ENCODE peak calls at places on chromosome X, in six cellular contexts. One of them, this sample, is unnamed. For H4K20me1, the result is how much of the 10 kb centered on the place peaks cover.

GRCh38 chrX:54494970-54495813 is 842 bp downstream of the FGD1 start:
- DNase-seq in PC-9: no peak
- DNase-seq in GM23338: peak
- DNase-seq in H1: peak
- DNase-seq in fibroblast of lung: peak
- DNase-seq in IMR-90: peak
- DNase-seq in this sample: no peak

GRCh38 chrX:3046253-3046909 is 5.1 kb downstream of the ARSF start:
- DNase-seq in H1: no peak
- DNase-seq in GM23338: no peak
- DNase-seq in PC-9: peak
- DNase-seq in IMR-90: no peak
- DNase-seq in fibroblast of lung: no peak
- DNase-seq in this sample: peak

GRCh38 chrX:136065044-136065671 is 79.9 kb downstream of the SLC9A6 start:
- DNase-seq in H1: no peak
- DNase-seq in PC-9: peak
- DNase-seq in GM23338: no peak
- DNase-seq in fibroblast of lung: peak
- DNase-seq in IMR-90: peak
- DNase-seq in this sample: no peak

GRCh38 chrX:17590892-17591740 is 146.2 kb upstream of the SCML1 start:
- DNase-seq in IMR-90: peak
- DNase-seq in PC-9: peak
- DNase-seq in H1: peak
- DNase-seq in fibroblast of lung: peak
- DNase-seq in GM23338: peak
- DNase-seq in this sample: peak

GRCh38 chrX:118973389-118974087 is 880 bp upstream of the LONRF3 start:
- DNase-seq in fibroblast of lung: no peak
- DNase-seq in IMR-90: no peak
- DNase-seq in PC-9: no peak
- DNase-seq in GM23338: no peak
- DNase-seq in H1: no peak
- DNase-seq in this sample: no peak

GRCh38 chrX:56569378-56570061 is 6.1 kb downstream of the UBQLN2 start:
- DNase-seq in fibroblast of lung: no peak
- DNase-seq in H1: no peak
- DNase-seq in GM23338: no peak
- DNase-seq in IMR-90: peak
- DNase-seq in PC-9: no peak
- DNase-seq in this sample: no peak

GRCh38 chrX:108516184-108516583 is 76.5 kb downstream of the COL4A5 start:
- DNase-seq in H1: no peak
- DNase-seq in PC-9: no peak
- DNase-seq in IMR-90: peak
- DNase-seq in fibroblast of lung: peak
- DNase-seq in GM23338: no peak
- DNase-seq in this sample: no peak

GRCh38 chrX:134459683-134460004 is 321 bp upstream of the HPRT1 start:
- DNase-seq in PC-9: no peak
- DNase-seq in GM23338: no peak
- DNase-seq in fibroblast of lung: peak
- DNase-seq in IMR-90: no peak
- DNase-seq in H1: no peak
- DNase-seq in this sample: no peak

GRCh38 chrX:154358011-154358410 is 16.4 kb downstream of the FLNA start:
- DNase-seq in IMR-90: no peak
- DNase-seq in GM23338: no peak
- DNase-seq in H1: no peak
- DNase-seq in PC-9: no peak
- DNase-seq in fibroblast of lung: no peak
- DNase-seq in this sample: no peak

GRCh38 chrX:154355776-154356140 is 18.7 kb downstream of the FLNA start:
- DNase-seq in IMR-90: no peak
- DNase-seq in GM23338: no peak
- DNase-seq in PC-9: no peak
- DNase-seq in fibroblast of lung: no peak
- DNase-seq in H1: no peak
- DNase-seq in this sample: no peak

GRCh38 chrX:154357205-154357604 is 17.2 kb downstream of the FLNA start:
- DNase-seq in GM23338: no peak
- DNase-seq in fibroblast of lung: no peak
- DNase-seq in H1: no peak
- DNase-seq in PC-9: no peak
- DNase-seq in IMR-90: no peak
- DNase-seq in this sample: no peak

GRCh38 chrX:154355094-154355775 is 19.2 kb downstream of the FLNA start:
- DNase-seq in H1: no peak
- DNase-seq in fibroblast of lung: no peak
- DNase-seq in IMR-90: no peak
- DNase-seq in GM23338: no peak
- DNase-seq in PC-9: no peak
- DNase-seq in this sample: no peak

GRCh38 chrX:154356596-154356995 is 17.8 kb downstream of the FLNA start:
- DNase-seq in PC-9: no peak
- DNase-seq in IMR-90: no peak
- DNase-seq in GM23338: no peak
- DNase-seq in H1: no peak
- DNase-seq in fibroblast of lung: no peak
- DNase-seq in this sample: no peak
- H4K20me1 ChIP-seq in PC-9: under half
- H4K20me1 ChIP-seq in IMR-90: half or more
- H4K20me1 ChIP-seq in GM23338: under half
- H4K20me1 ChIP-seq in H1: under half
- H4K20me1 ChIP-seq in fibroblast of lung: under half
- H4K20me1 ChIP-seq in this sample: under half

GRCh38 chrX:78119521-78120227 is 15.6 kb downstream of the PGK1 start:
- DNase-seq in IMR-90: no peak
- DNase-seq in GM23338: peak
- DNase-seq in H1: no peak
- DNase-seq in PC-9: no peak
- DNase-seq in fibroblast of lung: no peak
- DNase-seq in this sample: no peak

GRCh38 chrX:78118628-78119027 is 14.6 kb downstream of the PGK1 start:
- DNase-seq in PC-9: no peak
- DNase-seq in H1: no peak
- DNase-seq in IMR-90: no peak
- DNase-seq in fibroblast of lung: no peak
- DNase-seq in GM23338: no peak
- DNase-seq in this sample: no peak

GRCh38 chrX:78111140-78111931 is 7.3 kb downstream of the PGK1 start:
- DNase-seq in H1: no peak
- DNase-seq in PC-9: no peak
- DNase-seq in GM23338: no peak
- DNase-seq in fibroblast of lung: no peak
- DNase-seq in IMR-90: no peak
- DNase-seq in this sample: no peak

GRCh38 chrX:78116365-78116764 is 12.3 kb downstream of the PGK1 start:
- DNase-seq in H1: no peak
- DNase-seq in IMR-90: no peak
- DNase-seq in PC-9: no peak
- DNase-seq in fibroblast of lung: no peak
- DNase-seq in GM23338: no peak
- DNase-seq in this sample: no peak
- H4K20me1 ChIP-seq in H1: under half
- H4K20me1 ChIP-seq in IMR-90: half or more
- H4K20me1 ChIP-seq in PC-9: half or more
- H4K20me1 ChIP-seq in fibroblast of lung: under half
- H4K20me1 ChIP-seq in GM23338: under half
- H4K20me1 ChIP-seq in this sample: under half

GRCh38 chrX:110156167-110156754 is 153.3 kb downstream of the TMEM164 start:
- DNase-seq in fibroblast of lung: no peak
- DNase-seq in H1: no peak
- DNase-seq in GM23338: no peak
- DNase-seq in PC-9: no peak
- DNase-seq in IMR-90: no peak
- DNase-seq in this sample: peak
- H4K20me1 ChIP-seq in fibroblast of lung: under half
- H4K20me1 ChIP-seq in H1: under half
- H4K20me1 ChIP-seq in GM23338: under half
- H4K20me1 ChIP-seq in PC-9: under half
- H4K20me1 ChIP-seq in IMR-90: under half
- H4K20me1 ChIP-seq in this sample: under half

GRCh38 chrX:123965712-123966111 is 4.2 kb downstream of the STAG2 start:
- DNase-seq in PC-9: no peak
- DNase-seq in fibroblast of lung: no peak
- DNase-seq in H1: no peak
- DNase-seq in GM23338: no peak
- DNase-seq in IMR-90: no peak
- DNase-seq in this sample: no peak
- H4K20me1 ChIP-seq in PC-9: half or more
- H4K20me1 ChIP-seq in fibroblast of lung: under half
- H4K20me1 ChIP-seq in H1: under half
- H4K20me1 ChIP-seq in GM23338: under half
- H4K20me1 ChIP-seq in IMR-90: under half
- H4K20me1 ChIP-seq in this sample: under half

GRCh38 chrX:132433001-132433400 is 55.8 kb downstream of the MBNL3 start:
- DNase-seq in PC-9: no peak
- DNase-seq in IMR-90: no peak
- DNase-seq in fibroblast of lung: no peak
- DNase-seq in GM23338: peak
- DNase-seq in H1: no peak
- DNase-seq in this sample: no peak
- H4K20me1 ChIP-seq in PC-9: under half
- H4K20me1 ChIP-seq in IMR-90: under half
- H4K20me1 ChIP-seq in fibroblast of lung: under half
- H4K20me1 ChIP-seq in GM23338: under half
- H4K20me1 ChIP-seq in H1: under half
- H4K20me1 ChIP-seq in this sample: under half

This sample was measured in MM.1S.